ENCODE peak calls at places on chromosomes 12 and 14, in ten cellular contexts. Y is esophagus squamous epithelium, L is thoracic aorta, P is upper lobe of right lung, M is PC-3, E is colonic mucosa, K is uterus, T is right atrium auricular region, Z is IMR-90, I is A549. C is an unnamed sample.

GRCh38 chr12:109433618-109434017 is 43.5 kb downstream of the KCTD10 start:
- DNase-seq in Y (no peak), E (no peak), Z (no peak), L (no peak), I (peak; percentile 43), K (peak; percentile 18), P (no peak), M (no peak), T (no peak), C (no peak)

GRCh38 chr14:90454041-90455000 is 57.5 kb downstream of the CALM1 start:
- DNase-seq in T (peak; percentile 85), M (peak; percentile 22), P (peak; percentile 74), K (peak; percentile 58), I (peak; percentile 67), Y (no peak), Z (peak; percentile 62), L (peak; percentile 33), E (peak; percentile 91), C (no peak)

GRCh38 chr12:132279184-132279889 is 50.1 kb downstream of the GALNT9 start:
- DNase-seq in L (no peak), Y (no peak), E (peak; percentile 45), K (no peak), T (no peak), M (no peak), Z (peak; percentile 9), I (no peak), P (no peak), C (no peak)

GRCh38 chr12:25929096-25929637 is 29.3 kb upstream of the RASSF8 start:
- DNase-seq in E (no peak), T (no peak), K (no peak), M (peak; percentile 99), Z (no peak), Y (no peak), L (no peak), P (no peak), I (no peak), C (no peak)

GRCh38 chr12:460301-461230 is 827 bp downstream of the B4GALNT3 start:
- DNase-seq in I (no peak), T (no peak), P (peak; percentile 74), E (peak; percentile 38), M (no peak), K (peak; percentile 32), L (no peak), Z (no peak), Y (no peak), C (no peak)

GRCh38 chr12:117514016-117514415 is 152.6 kb upstream of the NOS1 start:
- DNase-seq in Z (no peak), M (no peak), T (no peak), Y (no peak), E (no peak), K (no peak), L (no peak), P (no peak), I (no peak), C (no peak)

GRCh38 chr12:109804820-109805761 is 28.1 kb downstream of the TRPV4 start:
- DNase-seq in L (peak; percentile 26), E (peak; percentile 69), K (peak; percentile 45), T (peak; percentile 77), Z (peak; percentile 39), P (peak; percentile 82), M (peak; percentile 86), Y (no peak), I (peak; percentile 82), C (no peak)

GRCh38 chr12:126346087-126346486 is 1280.9 kb downstream of the AACS start:
- DNase-seq in T (no peak), K (no peak), Z (no peak), M (no peak), Y (no peak), I (no peak), L (no peak), E (no peak), P (no peak), C (no peak)

DNA sequence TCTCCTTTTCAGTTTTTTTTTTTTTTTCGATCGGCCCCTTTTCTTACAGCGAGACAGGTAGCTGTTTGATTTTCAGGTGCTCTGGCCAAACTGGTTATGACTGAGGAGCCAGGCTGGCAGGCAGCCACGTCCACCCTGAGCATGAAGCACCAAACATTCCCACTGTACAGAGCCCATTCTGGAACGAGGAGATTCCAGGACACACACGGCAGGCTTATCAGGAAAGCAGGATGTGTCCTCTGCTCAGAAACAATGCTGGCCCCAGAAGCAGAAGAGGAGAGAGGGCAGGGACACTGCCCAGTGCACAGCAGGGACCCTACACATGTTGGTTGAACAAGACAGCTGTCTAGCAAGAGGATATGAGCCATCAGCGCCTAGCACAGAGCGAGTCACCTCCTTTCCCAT is 3.7 kb upstream of the KRT2 start:
- DNase-seq in I (no peak), Z (no peak), M (peak; percentile 75), P (no peak), Y (no peak), E (no peak), T (peak; percentile 44), K (no peak), L (no peak), C (peak; percentile 29)
- H3K27ac ChIP-seq in I (no peak overlapping the region), Z (no peak overlapping the region), M (peak overlapping the region; percentile 27), P (no peak overlapping the region), Y (no peak overlapping the region), E (no peak overlapping the region), T (no peak overlapping the region), K (no peak overlapping the region), L (no peak overlapping the region), C (no peak overlapping the region)

GRCh38 chr12:65895759-65896656 is 71.7 kb downstream of the HMGA2 start:
- DNase-seq in L (no peak), E (no peak), P (no peak), Z (no peak), M (peak; percentile 32), K (no peak), I (no peak), T (no peak), Y (no peak), C (no peak)

GRCh38 chr12:65895031-65895430 is 70.7 kb downstream of the HMGA2 start:
- DNase-seq in E (no peak), M (no peak), P (no peak), L (no peak), Y (no peak), T (no peak), K (no peak), I (no peak), Z (no peak), C (no peak)

GRCh38 chr12:65892905-65893304 is 68.6 kb downstream of the HMGA2 start:
- DNase-seq in E (no peak), M (peak; percentile 77), T (no peak), Z (peak; percentile 87), K (no peak), I (no peak), L (peak; percentile 36), Y (no peak), P (no peak), C (no peak)

GRCh38 chr12:65894127-65894526 is 69.8 kb downstream of the HMGA2 start:
- DNase-seq in M (peak; percentile 64), L (no peak), K (no peak), P (no peak), E (no peak), I (no peak), Y (no peak), Z (peak; percentile 67), T (no peak), C (no peak)

GRCh38 chr12:65894624-65895023 is 70.3 kb downstream of the HMGA2 start:
- DNase-seq in P (no peak), I (no peak), M (no peak), E (no peak), L (no peak), T (no peak), Z (no peak), Y (no peak), K (no peak), C (no peak)
- H3K27ac ChIP-seq in P (no peak overlapping the region), I (no peak overlapping the region), M (peak overlapping the region; percentile 95), E (peak overlapping the region; percentile 70), L (no peak overlapping the region), T (no peak overlapping the region), Z (no peak overlapping the region), Y (no peak overlapping the region), K (no peak overlapping the region), C (no peak overlapping the region)

GRCh38 chr12:63238892-63239291 is 87.9 kb upstream of the AVPR1A start:
- DNase-seq in E (no peak), K (no peak), Y (no peak), M (peak; percentile 41), P (no peak), L (no peak), T (no peak), I (no peak), Z (no peak), C (no peak)
- H3K27ac ChIP-seq in E (no peak overlapping the region), K (no peak overlapping the region), Y (no peak overlapping the region), M (no peak overlapping the region), P (no peak overlapping the region), L (no peak overlapping the region), T (no peak overlapping the region), I (no peak overlapping the region), Z (no peak overlapping the region), C (no peak overlapping the region)

GRCh38 chr12:104674083-104674482 is 217.3 kb downstream of the CHST11 start:
- DNase-seq in Z (no peak), P (no peak), K (no peak), M (no peak), E (no peak), I (no peak), Y (no peak), L (no peak), T (no peak), C (no peak)

GRCh38 chr12:104671407-104672095 is 214.8 kb downstream of the CHST11 start:
- DNase-seq in E (peak; percentile 62), P (peak; percentile 93), L (peak; percentile 85), M (peak; percentile 100), Z (peak; percentile 84), Y (peak; percentile 13), K (peak; percentile 76), I (peak; percentile 89), T (peak; percentile 95), C (peak; percentile 94)

GRCh38 chr12:104672501-104673265 is 215.9 kb downstream of the CHST11 start:
- DNase-seq in L (peak; percentile 67), I (peak; percentile 19), Z (no peak), T (peak; percentile 68), Y (no peak), E (no peak), P (peak; percentile 75), K (peak; percentile 85), M (peak; percentile 59), C (peak; percentile 86)

GRCh38 chr12:104672096-104672445 is 215.3 kb downstream of the CHST11 start:
- DNase-seq in P (no peak), M (no peak), T (no peak), I (no peak), E (no peak), K (no peak), L (no peak), Z (no peak), Y (no peak), C (no peak)

DNA sequence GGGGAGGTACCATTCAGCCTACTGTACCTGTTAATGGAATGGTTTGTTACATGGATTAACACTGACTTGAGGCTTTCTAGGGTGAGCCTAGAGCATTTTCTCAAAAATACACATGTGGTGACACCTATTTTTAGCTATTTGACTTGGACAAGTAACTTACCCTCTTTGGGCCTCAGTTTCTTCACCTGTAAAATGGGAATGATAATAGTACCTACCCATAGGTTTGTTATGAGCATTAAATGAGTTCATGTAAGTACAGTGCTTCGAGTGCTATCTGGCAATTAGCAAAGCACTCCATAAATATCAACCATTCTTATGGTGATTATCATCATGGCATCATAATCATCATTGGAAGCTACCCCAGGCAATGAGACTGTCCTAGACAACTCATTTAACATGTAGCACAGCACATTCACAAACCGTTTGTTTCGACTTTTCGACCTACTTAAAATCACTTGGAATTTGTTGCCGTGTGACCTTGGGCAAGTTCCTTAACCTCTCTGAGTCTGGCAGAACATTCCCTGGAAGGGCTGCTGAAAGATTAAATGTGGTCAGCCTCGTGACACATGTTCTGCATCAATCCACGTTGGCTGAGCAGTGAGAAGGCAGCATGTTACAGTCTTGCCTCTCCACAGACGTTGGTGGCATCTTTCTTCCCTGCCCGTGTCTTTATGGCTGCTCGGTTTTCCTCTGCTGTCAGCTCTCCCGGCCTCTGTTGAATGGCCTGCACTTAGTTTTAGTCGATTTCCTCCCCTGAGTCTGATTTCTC is 216.7 kb downstream of the CHST11 start:
- DNase-seq in L (no peak), M (no peak), Z (no peak), I (no peak), P (no peak), K (no peak), Y (no peak), T (no peak), E (no peak), C (no peak)
- H3K27ac ChIP-seq in L (peak overlapping the region; percentile 34), M (peak overlapping the region; percentile 77), Z (no peak overlapping the region), I (peak overlapping the region; percentile 84), P (peak overlapping the region; percentile 38), K (peak overlapping the region; percentile 55), Y (no peak overlapping the region), T (peak overlapping the region; percentile 84), E (no peak overlapping the region), C (peak overlapping the region; percentile 86)